ENCODE peak calls at places on chromosomes 13 and 19, in five cellular contexts. Y is retinal pigment epithelial cell, G is left ventricle myocardium inferior, X is endothelial cell, M is neural progenitor cell. S is an unnamed sample.

GRCh38 chr19:1247747-1248453 is 483 bp upstream of the MIDN start:
- DNase-seq in Y (no peak), G (peak; percentile 77), X (peak; percentile 66), M (peak; percentile 69), S (peak; percentile 71)

GRCh38 chr19:33458171-33458633 is 63.4 kb downstream of the PEPD start:
- DNase-seq in Y (no peak), G (no peak), X (no peak), M (no peak), S (no peak)

GRCh38 chr19:39327318-39327717 is 6.7 kb upstream of the LRFN1 start:
- DNase-seq in Y (no peak), G (no peak), X (no peak), M (peak; percentile 27), S (no peak)

GRCh38 chr13:28704919-28705318 is 13.9 kb downstream of the SLC46A3 start:
- DNase-seq in Y (no peak), G (no peak), X (no peak), M (no peak), S (no peak)

GRCh38 chr19:40687525-40688016 is 2.9 kb downstream of the NUMBL start:
- DNase-seq in Y (no peak), G (peak; percentile 87), X (no peak), M (no peak), S (peak; percentile 54)

GRCh38 chr13:24167666-24168391 is 7.3 kb downstream of the SPATA13 start:
- DNase-seq in Y (no peak), G (no peak), X (no peak), M (no peak), S (no peak)

GRCh38 chr19:15154002-15154612 is 46.7 kb downstream of the NOTCH3 start:
- DNase-seq in Y (no peak), G (no peak), X (peak; percentile 51), M (peak; percentile 54), S (no peak)

GRCh38 chr19:10106100-10106936 is at the start of gene PPAN:
- DNase-seq in Y (peak; percentile 89), G (peak; percentile 97), X (peak; percentile 97), M (peak; percentile 100), S (peak; percentile 91)

GRCh38 chr19:41895745-41896580 is 13.0 kb downstream of the ARHGEF1 start:
- DNase-seq in Y (no peak), G (no peak), X (no peak), M (peak; percentile 22), S (no peak)

GRCh38 chr13:97119899-97120745 is 102.0 kb upstream of the MBNL2 start:
- DNase-seq in Y (no peak), G (no peak), X (no peak), M (no peak), S (no peak)

GRCh38 chr13:62357887-62358645 is 942.4 kb upstream of the PCDH20 start:
- DNase-seq in Y (peak; percentile 43), G (no peak), X (peak; percentile 65), M (peak; percentile 88), S (no peak)

GRCh38 chr19:35595928-35596327 is 10.0 kb downstream of the PMIS2 start:
- DNase-seq in Y (no peak), G (no peak), X (no peak), M (no peak), S (no peak)

GRCh38 chr13:44967656-44968451 is 21.4 kb downstream of the NUFIP1 start:
- DNase-seq in Y (no peak), G (no peak), X (no peak), M (no peak), S (no peak)

GRCh38 chr13:106534844-106535551 is 464 bp downstream of the EFNB2 start:
- DNase-seq in Y (no peak), G (peak; percentile 17), X (peak; percentile 31), M (no peak), S (peak; percentile 44)

GRCh38 chr13:73340069-73340468 is 281.3 kb downstream of the KLF5 start:
- DNase-seq in Y (no peak), G (no peak), X (no peak), M (no peak), S (no peak)

GRCh38 chr13:26280295-26280694 is 26.4 kb downstream of the CDK8 start:
- DNase-seq in Y (peak; percentile 58), G (no peak), X (no peak), M (no peak), S (no peak)

GRCh38 chr13:73421310-73421912 is 362.6 kb downstream of the KLF5 start:
- DNase-seq in Y (no peak), G (no peak), X (no peak), M (no peak), S (no peak)

GRCh38 chr19:41755328-41755913 is at the start of gene CEACAM6:
- DNase-seq in Y (no peak), G (no peak), X (no peak), M (no peak), S (no peak)

GRCh38 chr13:36356058-36356457 is 9.9 kb upstream of the SPART start:
- DNase-seq in Y (no peak), G (no peak), X (no peak), M (no peak), S (no peak)

GRCh38 chr19:38719761-38720558 is 24.3 kb downstream of the CAPN12 start:
- DNase-seq in Y (no peak), G (no peak), X (no peak), M (no peak), S (no peak)

GRCh38 chr13:36807616-36808015 is 11.4 kb upstream of the RFXAP start:
- DNase-seq in Y (peak; percentile 54), G (no peak), X (no peak), M (no peak), S (no peak)

DNA sequence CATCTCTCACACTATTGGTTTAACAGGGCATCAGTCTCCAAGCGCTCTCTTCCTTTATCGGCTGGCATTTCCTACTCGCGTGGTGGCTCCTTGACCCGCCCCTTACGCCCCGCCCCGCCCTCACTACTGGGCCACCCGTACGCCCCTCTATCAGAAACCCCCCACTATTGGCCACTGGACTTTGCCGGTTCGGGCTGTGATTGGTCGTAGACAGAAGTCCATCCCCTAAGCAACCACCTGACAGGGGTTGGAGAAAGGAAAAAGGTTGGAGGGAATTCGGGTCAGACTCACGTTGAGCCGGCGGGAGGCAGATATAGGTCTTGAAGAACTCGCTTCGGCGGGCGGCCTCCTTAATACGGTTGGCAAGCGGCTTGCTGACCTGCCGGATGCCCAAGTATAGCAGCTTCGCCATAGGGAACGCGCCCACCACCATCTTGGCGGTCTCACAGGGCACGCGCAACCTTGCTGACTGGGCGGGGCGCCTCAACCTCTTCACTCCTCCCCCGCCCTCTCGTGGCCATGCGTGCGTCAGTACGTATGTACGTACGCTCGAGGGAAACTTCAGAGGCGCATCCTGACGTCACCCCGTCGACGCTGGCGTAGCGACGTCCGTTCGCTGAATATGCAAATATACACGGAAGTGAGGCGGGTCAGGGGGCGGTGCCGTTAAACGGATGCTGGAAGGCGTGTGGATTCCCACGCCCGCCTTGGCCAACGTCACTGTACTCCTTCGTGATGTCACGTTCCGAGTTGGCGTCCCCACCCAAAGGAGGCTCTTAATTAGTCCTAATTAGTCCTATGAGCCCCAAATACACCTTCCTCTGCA is at the start of gene OPA3:
- DNase-seq in Y (peak; percentile 99), G (peak; percentile 100), X (peak; percentile 93), M (peak; percentile 100), S (peak; percentile 94)
- TF ChIP-seq CTCF in Y (no peak), G (no peak), X (peak; percentile 40), M (peak; percentile 59), S (no peak)

DNA sequence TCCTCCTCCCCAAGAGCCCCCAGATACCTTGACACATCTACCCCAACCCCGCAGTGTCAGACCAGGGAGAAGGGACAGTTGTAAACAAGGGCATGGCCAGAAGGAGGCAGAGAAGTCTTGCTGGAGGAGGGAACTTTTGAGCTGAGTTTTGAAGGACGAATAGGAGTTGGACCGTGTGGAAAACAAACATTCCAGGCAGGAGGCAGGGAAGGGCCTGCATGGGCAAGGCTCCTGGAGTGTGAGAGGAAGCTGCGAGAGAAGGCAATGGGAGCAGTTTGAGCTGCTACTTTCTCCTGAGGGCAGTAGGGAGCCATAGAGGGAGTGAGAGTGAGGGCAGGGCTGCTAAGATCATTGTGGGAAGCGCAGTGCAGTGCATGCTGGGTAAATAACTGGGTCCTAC is 23.3 kb downstream of the IL12RB1 start:
- DNase-seq in Y (no peak), G (no peak), X (peak; percentile 33), M (peak; percentile 48), S (no peak)
- TF ChIP-seq CTCF in Y (peak; percentile 12), G (no peak), X (peak; percentile 22), M (peak; percentile 45), S (no peak)

DNA sequence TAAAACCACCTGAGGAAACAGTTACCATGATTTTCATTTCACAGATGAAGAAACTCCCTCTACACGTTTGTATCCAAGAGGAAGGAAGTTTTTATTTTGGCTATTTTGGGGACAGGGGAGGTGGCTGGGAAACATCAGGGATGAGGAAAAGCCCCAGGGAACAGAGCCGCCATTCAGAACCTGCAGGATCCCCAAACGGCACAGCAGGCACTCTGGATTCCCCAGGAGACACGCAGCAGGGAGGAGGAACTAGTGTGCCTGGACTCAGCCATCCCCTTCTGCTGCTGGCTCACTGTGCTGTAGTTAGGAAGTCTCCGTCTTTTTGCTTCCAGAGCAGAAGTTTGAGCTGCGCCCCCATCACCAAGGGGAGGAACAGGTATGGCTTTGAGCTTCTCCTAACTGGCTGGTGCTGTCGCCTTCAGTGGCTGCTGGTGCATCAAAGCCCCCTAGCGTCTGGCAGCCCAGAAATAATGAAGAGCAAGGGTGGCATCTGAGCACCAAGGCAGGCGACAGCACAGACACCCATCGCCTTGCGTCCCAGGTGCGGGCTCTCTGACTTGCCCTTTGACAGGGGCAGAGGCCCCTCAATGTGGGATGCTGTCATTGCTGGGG is 4.2 kb downstream of the NAPA start:
- DNase-seq in Y (no peak), G (no peak), X (no peak), M (no peak), S (no peak)
- TF ChIP-seq CTCF in Y (no peak), G (peak; percentile 15), X (no peak), M (no peak), S (no peak)

GRCh38 chr19:49637865-49638350 is 2.0 kb downstream of the RRAS start:
- DNase-seq in Y (no peak), G (peak; percentile 92), X (peak; percentile 33), M (peak; percentile 64), S (no peak)

GRCh38 chr19:49632576-49632975 is 7.4 kb downstream of the RRAS start:
- DNase-seq in Y (no peak), G (no peak), X (no peak), M (no peak), S (no peak)

GRCh38 chr19:49636230-49636932 is 3.6 kb downstream of the RRAS start:
- DNase-seq in Y (no peak), G (no peak), X (no peak), M (peak; percentile 21), S (no peak)

GRCh38 chr19:49638360-49638759 is 1.6 kb downstream of the RRAS start:
- DNase-seq in Y (no peak), G (no peak), X (no peak), M (peak; percentile 69), S (no peak)

GRCh38 chr19:49635530-49636229 is 4.3 kb downstream of the RRAS start:
- DNase-seq in Y (no peak), G (no peak), X (no peak), M (no peak), S (no peak)
- TF ChIP-seq CTCF in Y (peak; percentile 21), G (no peak), X (no peak), M (no peak), S (no peak)